ENCODE peak calls at places on chromosomes 2 and 18, in eight cellular contexts. K, R, L, D, J, E, T and H are unnamed samples.

GRCh38 chr2:239687441-239687840 is 286.6 kb upstream of the HDAC4 start:
- DNase-seq in K (no peak), J (no peak), L (no peak), D (peak), R (no peak), E (no peak), T (no peak), H (no peak)

GRCh38 chr2:159129301-159129700 is 157.2 kb downstream of the WDSUB1 start:
- DNase-seq in E (no peak), R (no peak), L (no peak), D (no peak), T (no peak), J (no peak), K (no peak), H (no peak)

GRCh38 chr2:71791051-71791450 is 337.7 kb downstream of the DYSF start:
- DNase-seq in J (no peak), L (no peak), K (no peak), R (no peak), T (no peak), D (no peak), E (peak), H (no peak)

GRCh38 chr2:210548878-210549384 is 7.5 kb upstream of the CPS1 start:
- DNase-seq in R (no peak), D (no peak), T (no peak), L (peak), J (no peak), K (no peak), E (no peak), H (no peak)

GRCh38 chr2:73915437-73915993 is 11.2 kb upstream of the DGUOK start:
- DNase-seq in T (no peak), E (peak), L (no peak), D (no peak), J (no peak), K (no peak), R (no peak), H (no peak)

GRCh38 chr2:2325538-2325937 is 5.5 kb downstream of the MYT1L start:
- DNase-seq in K (no peak), E (no peak), D (no peak), J (no peak), R (no peak), T (no peak), L (no peak), H (no peak)

GRCh38 chr2:74267068-74267467 is 68.7 kb downstream of the MTHFD2 start:
- DNase-seq in L (peak), E (no peak), K (no peak), J (no peak), D (peak), T (no peak), R (no peak), H (peak)

GRCh38 chr2:165745916-165746315 is 48.1 kb downstream of the GALNT3 start:
- DNase-seq in K (no peak), R (no peak), D (no peak), T (no peak), E (no peak), L (no peak), J (no peak), H (peak)

GRCh38 chr18:8828798-8829197 is 123.4 kb downstream of the MTCL1 start:
- DNase-seq in T (no peak), L (no peak), E (no peak), D (no peak), R (no peak), K (no peak), J (no peak), H (no peak)

DNA sequence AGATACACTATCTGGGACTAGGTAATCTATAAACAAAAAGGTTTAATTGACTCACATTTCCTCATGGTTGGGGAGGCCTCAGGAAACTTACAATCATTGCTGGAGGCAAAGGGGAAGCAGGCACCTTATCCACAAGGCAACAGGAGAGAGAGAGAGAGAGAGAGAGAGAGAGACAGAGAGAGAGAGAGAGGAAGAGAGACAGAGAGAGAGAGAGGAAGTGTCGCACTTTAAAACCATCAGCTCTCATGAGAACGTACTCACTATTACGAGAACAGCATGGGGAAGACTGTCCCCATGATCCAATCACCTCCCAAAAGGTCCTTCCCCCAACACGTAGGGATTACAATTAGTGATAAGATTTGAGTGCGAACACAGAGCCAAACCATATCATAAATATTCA is 253.5 kb upstream of the TRIB2 start:
- DNase-seq in D (no peak), E (no peak), T (no peak), L (no peak), K (no peak), R (no peak), J (no peak), H (no peak)
- TF ChIP-seq CTCF in D (no peak), E (no peak), T (no peak), L (no peak), K (no peak), R (no peak), J (no peak), H (no peak)

GRCh38 chr2:39435254-39435653 is 1.8 kb downstream of the MAP4K3 start:
- DNase-seq in T (no peak), L (no peak), R (peak), D (no peak), E (no peak), K (no peak), J (no peak), H (no peak)

GRCh38 chr2:39434233-39434897 is 2.7 kb downstream of the MAP4K3 start:
- DNase-seq in E (no peak), T (no peak), L (no peak), K (no peak), R (peak), J (no peak), D (no peak), H (no peak)

GRCh38 chr2:39437522-39438296 is 624 bp upstream of the MAP4K3 start:
- DNase-seq in R (peak), E (peak), L (peak), D (peak), J (peak), T (no peak), K (peak), H (peak)

GRCh38 chr2:39435974-39436591 is 1.0 kb downstream of the MAP4K3 start:
- DNase-seq in E (no peak), R (peak), L (no peak), J (peak), D (no peak), T (no peak), K (peak), H (peak)

DNA sequence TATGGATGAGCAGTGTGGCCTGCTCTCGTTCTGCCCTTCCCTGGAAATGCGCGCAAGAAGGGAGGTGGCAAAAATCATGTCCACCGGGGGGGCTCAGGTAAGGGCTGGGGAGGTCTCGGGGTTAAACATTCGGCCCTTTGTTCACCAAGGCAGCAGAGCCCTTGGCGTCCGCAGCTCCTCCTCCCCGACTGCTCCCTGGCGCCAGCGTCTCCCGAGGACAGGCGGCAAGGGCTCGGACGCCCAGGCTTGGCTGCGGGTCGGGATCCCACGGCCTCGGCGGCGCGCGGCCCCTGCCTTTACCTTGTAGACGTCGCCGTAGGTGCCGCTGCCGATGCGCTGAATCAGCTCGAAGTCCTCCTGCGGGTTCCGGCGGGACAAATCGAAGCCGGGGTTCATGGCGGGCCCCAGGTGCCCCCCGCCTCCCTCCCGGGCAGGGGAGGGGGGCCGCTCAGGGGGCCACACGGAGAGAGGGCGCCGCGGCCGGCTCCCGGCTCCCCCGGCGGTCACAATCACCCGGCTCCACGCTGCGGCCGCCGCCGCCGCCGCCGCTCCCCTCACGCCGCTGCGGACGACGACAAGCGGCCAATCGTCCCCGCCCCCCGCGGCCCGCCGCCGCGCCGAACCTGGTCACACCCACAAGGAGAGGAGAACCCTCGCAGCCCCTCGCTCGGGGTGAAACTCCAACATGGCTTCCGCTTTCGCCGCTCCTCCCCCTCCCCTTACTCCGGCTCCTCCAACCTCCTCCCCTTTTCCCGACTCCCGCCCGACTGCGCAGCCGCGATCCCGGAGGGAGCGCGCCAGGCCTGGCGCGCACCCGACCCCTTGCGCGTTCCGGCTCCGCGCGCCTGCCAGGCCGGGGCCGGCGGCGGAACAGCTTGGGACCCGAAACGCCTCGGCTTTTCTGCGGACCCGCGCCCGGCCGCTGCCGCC is at the start of gene MAP4K3:
- DNase-seq in K (peak), J (peak), E (peak), T (peak), D (peak), R (peak), L (peak), H (peak)
- TF ChIP-seq POLR2A in K (peak), J (peak), E (peak), T (peak), D (no peak), R (peak), L (peak), H (no peak)

GRCh38 chr2:11680181-11680900 is 10.3 kb upstream of the NTSR2 start:
- DNase-seq in J (no peak), K (no peak), T (no peak), E (peak), D (peak), L (no peak), R (peak), H (no peak)
- TF ChIP-seq CTCF in J (no peak), K (no peak), T (no peak), E (no peak), D (no peak), L (no peak), R (no peak), H (no peak)

GRCh38 chr2:84964406-84965191 is 6.4 kb upstream of the KCMF1 start:
- DNase-seq in K (no peak), E (peak), R (no peak), L (no peak), D (no peak), T (no peak), J (no peak), H (no peak)

GRCh38 chr2:84965192-84965516 is 5.8 kb upstream of the KCMF1 start:
- DNase-seq in R (no peak), T (no peak), K (no peak), E (peak), J (no peak), L (no peak), D (no peak), H (no peak)

GRCh38 chr2:84963692-84964405 is 7.1 kb upstream of the KCMF1 start:
- DNase-seq in E (peak), D (no peak), T (no peak), J (no peak), K (no peak), L (peak), R (peak), H (no peak)

GRCh38 chr2:84962917-84963316 is 8.0 kb upstream of the KCMF1 start:
- DNase-seq in E (peak), D (no peak), L (no peak), J (no peak), K (no peak), R (no peak), T (no peak), H (no peak)

GRCh38 chr2:84963323-84963691 is 7.7 kb upstream of the KCMF1 start:
- DNase-seq in D (no peak), K (no peak), L (no peak), J (no peak), T (no peak), E (no peak), R (no peak), H (no peak)
- TF ChIP-seq POLR2A in D (no peak), K (no peak), L (no peak), J (no peak), T (no peak), E (no peak), R (no peak), H (no peak)

GRCh38 chr2:6791682-6792081 is 74.0 kb downstream of the CMPK2 start:
- DNase-seq in K (no peak), T (no peak), L (peak), J (no peak), D (no peak), R (no peak), E (no peak), H (no peak)
- TF ChIP-seq CTCF in K (no peak), T (no peak), L (no peak), J (no peak), D (no peak), R (no peak), E (no peak), H (no peak)

DNA sequence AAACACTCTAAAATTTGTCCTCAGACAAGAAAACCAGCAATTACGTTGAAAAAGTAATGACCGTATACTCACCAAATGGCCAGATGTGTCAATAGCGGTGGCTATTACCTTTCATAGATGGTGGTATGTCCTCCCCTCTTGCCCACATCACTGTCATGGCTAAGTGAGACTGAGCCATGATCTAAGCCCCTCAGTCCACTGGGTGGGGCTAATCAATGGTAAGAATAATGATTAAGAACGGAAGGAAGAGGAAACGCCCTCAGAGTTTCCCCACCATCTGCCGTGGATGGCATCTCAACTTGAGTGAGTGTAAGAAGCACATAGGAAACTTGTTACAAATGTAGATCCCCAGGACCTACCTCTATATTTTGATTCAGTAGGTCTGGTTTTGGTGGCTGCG is 65.8 kb upstream of the EFEMP1 start:
- DNase-seq in R (no peak), J (no peak), D (no peak), T (no peak), E (no peak), L (no peak), K (no peak), H (no peak)
- TF ChIP-seq POLR2A in R (no peak), J (no peak), D (no peak), T (no peak), E (no peak), L (no peak), K (no peak), H (no peak)

GRCh38 chr2:86617153-86617552 is 6.5 kb downstream of the RNF103 start:
- DNase-seq in T (no peak), K (no peak), J (no peak), E (no peak), R (no peak), L (no peak), D (no peak), H (no peak)
- TF ChIP-seq CTCF in T (no peak), K (no peak), J (no peak), E (no peak), R (no peak), L (no peak), D (no peak), H (no peak)

DNA sequence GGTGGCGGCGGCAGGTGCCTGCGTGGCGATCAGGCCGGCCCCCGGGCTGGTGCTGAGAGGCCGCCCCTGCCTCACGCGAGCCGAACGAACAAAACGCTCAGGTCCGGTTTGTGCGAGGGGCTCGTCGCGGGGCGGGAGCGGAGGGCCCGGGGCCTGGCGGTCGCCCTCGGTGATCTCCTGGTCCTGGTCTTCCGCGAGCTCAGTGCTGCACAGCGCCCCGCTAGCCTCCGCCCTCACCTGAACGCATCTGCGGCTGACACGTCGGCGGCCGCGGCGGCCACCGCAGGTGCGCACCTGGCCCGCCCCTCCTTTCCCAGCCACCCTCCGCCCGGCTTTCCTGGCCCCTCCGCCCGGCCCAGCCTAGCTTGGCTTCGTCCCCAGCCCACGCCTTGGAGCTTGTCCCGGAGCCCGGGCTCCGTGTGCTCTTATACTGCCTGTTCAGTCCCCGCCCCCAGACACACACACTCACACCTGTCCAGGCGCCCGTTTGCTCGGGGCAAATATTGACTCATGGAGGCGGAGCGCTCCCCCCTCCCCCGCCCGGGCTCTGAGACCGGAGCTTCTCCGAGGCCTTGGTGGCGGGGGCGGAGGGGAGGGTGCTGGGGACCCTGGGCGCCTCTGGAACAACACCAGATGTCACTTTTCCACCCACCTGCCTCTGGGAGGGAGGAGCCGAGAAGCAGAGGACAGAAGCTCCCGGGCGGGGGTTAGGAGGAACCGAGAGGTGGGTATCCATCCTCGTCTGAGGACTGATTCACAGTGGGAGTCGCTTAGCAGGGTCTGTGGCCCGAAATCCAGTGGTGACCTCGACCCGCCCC is 8.6 kb upstream of the CRYBA2 start:
- DNase-seq in E (no peak), D (peak), T (no peak), J (no peak), R (no peak), K (no peak), L (no peak), H (peak)
- TF ChIP-seq POLR2A in E (peak), D (no peak), T (no peak), J (peak), R (no peak), K (no peak), L (no peak), H (no peak)

DNA sequence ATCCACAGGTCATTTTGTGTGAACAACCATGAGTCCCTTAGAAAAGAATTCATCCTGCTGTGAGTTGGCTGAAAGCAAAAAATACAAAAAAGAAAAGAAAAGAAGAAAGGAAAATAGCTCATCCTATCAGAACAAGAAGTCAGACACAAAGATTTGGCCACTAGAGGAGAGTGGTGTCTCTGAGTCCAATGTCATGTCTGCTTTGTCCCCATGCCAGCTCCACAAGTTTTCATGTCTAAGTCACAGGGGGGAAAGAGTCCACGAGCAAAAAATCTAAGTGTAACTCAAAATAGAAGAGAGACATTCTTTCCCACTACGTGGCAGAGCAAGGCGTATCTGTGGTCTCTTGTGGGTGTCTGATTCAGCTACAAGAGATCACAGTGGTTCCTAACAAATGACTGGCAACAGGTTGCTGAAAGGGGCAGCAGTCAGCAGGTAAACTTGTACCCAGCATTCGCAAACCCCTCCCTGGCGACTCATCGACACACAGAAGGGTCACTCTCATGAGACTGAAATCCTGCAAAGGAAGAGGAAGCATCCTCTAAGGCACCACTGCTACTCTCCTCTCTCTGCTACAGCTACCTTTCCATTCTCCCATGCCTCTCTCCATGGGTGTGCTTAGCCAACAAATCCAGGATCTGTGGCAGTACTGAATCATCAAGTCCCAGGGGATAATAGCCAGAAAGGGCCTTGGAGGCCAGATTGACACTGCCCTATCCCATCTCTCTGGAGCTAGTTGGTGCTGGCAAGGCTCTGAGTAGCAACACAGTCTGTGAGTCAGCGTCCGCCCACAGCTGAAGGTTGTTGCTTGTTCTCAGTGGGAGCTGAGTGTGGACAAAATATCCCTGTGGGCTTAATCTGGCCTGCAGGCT is 123.0 kb upstream of the SLC39A10 start:
- DNase-seq in R (peak), T (peak), J (no peak), K (peak), E (no peak), L (peak), D (no peak), H (peak)
- TF ChIP-seq CTCF in R (peak), T (no peak), J (no peak), K (no peak), E (no peak), L (peak), D (no peak), H (no peak)

GRCh38 chr2:37561615-37562569 is 109.5 kb downstream of the CDC42EP3 start:
- DNase-seq in L (peak), E (no peak), D (no peak), T (no peak), K (no peak), J (no peak), R (peak), H (no peak)
- TF ChIP-seq POLR2A in L (no peak), E (no peak), D (no peak), T (no peak), K (no peak), J (no peak), R (no peak), H (no peak)